ENCODE peak calls at places on chromosome 1, in ten cellular contexts. L is AML-193; G is Peyer's patch; S is GM04504; D is NCI-H510A treated with DMSO at 0.1 percent for 48 hours; W is pancreas; Q is stimulated activated naive B cell treated with anti-CD40 and anti-IgM and Interleukin-4, amounts not matched to agents 10 μg/mL and 1 μg/mL and 100 μg/mL, for 72 hours; N is NCI-H1092; B is osteocyte; R is hypothalamus. K is an unnamed sample.

GRCh38 chr1:9822897-9823692 is 670 bp downstream of the CLSTN1 start:
- DNase-seq in L (no peak), G (peak), S (no peak), D (peak), W (peak), Q (no peak), N (peak), B (no peak), R (no peak), K (no peak)

GRCh38 chr1:201501812-201502510 is 5.0 kb downstream of the CSRP1 start:
- DNase-seq in L (no peak), G (peak), S (no peak), D (peak), W (peak), Q (no peak), N (peak), B (no peak), R (no peak), K (peak)

GRCh38 chr1:167659440-167659839 is 29.4 kb downstream of the RCSD1 start:
- DNase-seq in L (no peak), G (no peak), S (no peak), D (no peak), W (no peak), Q (no peak), N (no peak), B (no peak), R (no peak), K (no peak)

GRCh38 chr1:151905070-151905442 is 4.3 kb downstream of the THEM4 start:
- DNase-seq in L (no peak), G (peak), S (no peak), D (no peak), W (no peak), Q (no peak), N (no peak), B (no peak), R (no peak), K (no peak)

GRCh38 chr1:208054485-208054884 is 143.6 kb upstream of the CD34 start:
- DNase-seq in L (no peak), G (no peak), S (no peak), D (no peak), W (no peak), Q (no peak), N (no peak), B (no peak), R (no peak), K (no peak)

GRCh38 chr1:44103270-44104131 is 15.1 kb upstream of the KLF17 start:
- DNase-seq in L (no peak), G (no peak), S (no peak), D (peak), W (peak), Q (no peak), N (no peak), B (no peak), R (no peak), K (no peak)

GRCh38 chr1:31183126-31183525 is 56.6 kb downstream of the NKAIN1 start:
- DNase-seq in L (no peak), G (no peak), S (no peak), D (no peak), W (no peak), Q (no peak), N (no peak), B (no peak), R (no peak), K (no peak)

GRCh38 chr1:44025816-44026215 is 5.4 kb downstream of the SLC6A9 start:
- DNase-seq in L (no peak), G (peak), S (no peak), D (peak), W (no peak), Q (no peak), N (no peak), B (no peak), R (no peak), K (no peak)

GRCh38 chr1:95042286-95042685 is 30.5 kb downstream of the ALG14 start:
- DNase-seq in L (no peak), G (no peak), S (no peak), D (no peak), W (no peak), Q (no peak), N (no peak), B (no peak), R (no peak), K (no peak)

GRCh38 chr1:205480349-205481278 is 23.9 kb upstream of the CDK18 start:
- DNase-seq in L (no peak), G (no peak), S (no peak), D (no peak), W (no peak), Q (peak), N (no peak), B (no peak), R (no peak), K (no peak)

GRCh38 chr1:113975211-113975895 is 3.9 kb upstream of the OLFML3 start:
- DNase-seq in L (peak), G (no peak), S (no peak), D (no peak), W (no peak), Q (no peak), N (no peak), B (no peak), R (no peak), K (no peak)

GRCh38 chr1:172041102-172041501 is 199.8 kb downstream of the DNM3 start:
- DNase-seq in L (no peak), G (no peak), S (no peak), D (no peak), W (no peak), Q (no peak), N (no peak), B (no peak), R (no peak), K (no peak)

GRCh38 chr1:206575165-206575893 is 36.9 kb downstream of the EIF2D start:
- DNase-seq in L (peak), G (peak), S (peak), D (no peak), W (no peak), Q (peak), N (no peak), B (no peak), R (no peak), K (no peak)

GRCh38 chr1:77668924-77669449 is 13.5 kb downstream of the ZZZ3 start:
- DNase-seq in L (no peak), G (no peak), S (no peak), D (no peak), W (no peak), Q (no peak), N (no peak), B (no peak), R (no peak), K (no peak)

GRCh38 chr1:26057189-26057588 is 10.2 kb downstream of the TRIM63 start:
- DNase-seq in L (no peak), G (no peak), S (no peak), D (no peak), W (no peak), Q (no peak), N (no peak), B (no peak), R (no peak), K (no peak)

GRCh38 chr1:219941179-219942118 is 13.1 kb upstream of the SLC30A10 start:
- DNase-seq in L (no peak), G (no peak), S (no peak), D (no peak), W (peak), Q (no peak), N (no peak), B (no peak), R (no peak), K (no peak)

GRCh38 chr1:90201467-90202358 is 206.8 kb downstream of the ZNF326 start:
- DNase-seq in L (no peak), G (peak), S (no peak), D (no peak), W (no peak), Q (no peak), N (no peak), B (no peak), R (no peak), K (no peak)

GRCh38 chr1:115330480-115331013 is 7.5 kb downstream of the NGF start:
- DNase-seq in L (no peak), G (no peak), S (peak), D (no peak), W (no peak), Q (no peak), N (no peak), B (no peak), R (no peak), K (no peak)

GRCh38 chr1:34929497-34929852 is at the start of gene DLGAP3:
- DNase-seq in L (no peak), G (no peak), S (no peak), D (peak), W (peak), Q (no peak), N (peak), B (no peak), R (no peak), K (peak)

GRCh38 chr1:117059334-117059677 is 820 bp upstream of the TTF2 start:
- DNase-seq in L (peak), G (peak), S (no peak), D (peak), W (peak), Q (peak), N (peak), B (no peak), R (no peak), K (peak)

GRCh38 chr1:72781038-72781437 is 498.7 kb upstream of the NEGR1 start:
- DNase-seq in L (no peak), G (no peak), S (no peak), D (no peak), W (no peak), Q (no peak), N (no peak), B (no peak), R (no peak), K (no peak)

GRCh38 chr1:189616893-189617292 is 860.8 kb downstream of the BRINP3 start:
- DNase-seq in L (no peak), G (no peak), S (no peak), D (no peak), W (no peak), Q (no peak), N (no peak), B (no peak), R (no peak), K (no peak)

K was measured in NCI-H345.